ENCODE peak calls at places on chromosomes 5 and 9, in four cellular contexts. P is CD8-positive, alpha-beta T cell; F is transverse colon; O is GM23248. Z is an unnamed sample.

GRCh38 chr9:99023831-99024230 is 80.1 kb downstream of the COL15A1 start:
- DNase-seq in P (no peak), F (no peak), O (peak; percentile 52), Z (no peak)

GRCh38 chr5:94715843-94716242 is 97.4 kb downstream of the SLF1 start:
- DNase-seq in P (no peak), F (no peak), O (no peak), Z (no peak)

GRCh38 chr5:62376064-62376463 is 27.6 kb downstream of the DIMT1 start:
- DNase-seq in P (no peak), F (no peak), O (peak; percentile 15), Z (no peak)

GRCh38 chr5:126780165-126780827 is 3.4 kb downstream of the LMNB1 start:
- DNase-seq in P (peak; percentile 15), F (peak; percentile 51), O (peak; percentile 90), Z (no peak)

GRCh38 chr9:109974143-109974917 is 194.3 kb downstream of the PALM2AKAP2 start:
- DNase-seq in P (no peak), F (peak; percentile 51), O (no peak), Z (no peak)

GRCh38 chr5:55234171-55234700 is 828 bp upstream of the CCNO start:
- DNase-seq in P (no peak), F (peak; percentile 83), O (peak; percentile 62), Z (no peak)

GRCh38 chr5:134510970-134511795 is 14.3 kb upstream of the JADE2 start:
- DNase-seq in P (no peak), F (no peak), O (peak; percentile 47), Z (no peak)

GRCh38 chr9:124899845-124900244 is 37.9 kb downstream of the ARPC5L start:
- DNase-seq in P (no peak), F (no peak), O (no peak), Z (no peak)

GRCh38 chr5:176317534-176318374 is 43.8 kb downstream of the KIAA1191 start:
- DNase-seq in P (no peak), F (no peak), O (no peak), Z (no peak)

GRCh38 chr9:121921444-121921843 is 171.7 kb downstream of the TTLL11 start:
- DNase-seq in P (no peak), F (no peak), O (no peak), Z (no peak)

GRCh38 chr9:128180001-128180400 is 11.4 kb downstream of the CIZ1 start:
- DNase-seq in P (no peak), F (no peak), O (no peak), Z (no peak)

GRCh38 chr9:128178806-128179431 is 12.5 kb downstream of the CIZ1 start:
- DNase-seq in P (no peak), F (no peak), O (no peak), Z (no peak)

GRCh38 chr9:128185979-128186965 is 5.1 kb downstream of the CIZ1 start:
- DNase-seq in P (no peak), F (no peak), O (no peak), Z (no peak)

GRCh38 chr9:128180447-128180846 is 10.9 kb downstream of the CIZ1 start:
- DNase-seq in P (no peak), F (no peak), O (no peak), Z (no peak)

GRCh38 chr9:128182872-128183528 is 8.4 kb downstream of the CIZ1 start:
- DNase-seq in P (no peak), F (no peak), O (no peak), Z (no peak)
- H3K36me3 ChIP-seq in P (peaks cover 35% of the 10 kb centered on the region), F (peaks cover 11% of the 10 kb centered on the region), O (peaks cover 30% of the 10 kb centered on the region), Z (peaks cover 49% of the 10 kb centered on the region)

DNA sequence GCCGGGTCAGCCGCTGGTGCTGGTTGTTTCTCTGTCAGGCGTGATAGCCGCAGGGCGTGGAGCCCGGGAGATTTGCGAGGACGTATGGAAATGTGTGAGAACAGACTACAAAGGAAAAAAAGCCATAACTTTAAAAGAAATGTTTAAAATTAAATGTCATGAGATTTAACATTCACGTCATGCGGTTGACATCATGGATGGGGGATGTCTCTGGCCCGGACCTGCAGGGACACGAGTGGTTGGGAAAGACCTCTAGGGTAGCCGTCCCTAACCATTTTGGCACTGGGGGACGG is 643 bp upstream of the RNF130 start:
- DNase-seq in P (no peak), F (no peak), O (no peak), Z (no peak)
- H3K4me3 ChIP-seq in P (peak overlapping the region; percentile 63), F (peak overlapping the region; percentile 98), O (peak overlapping the region; percentile 89), Z (no peak overlapping the region)

DNA sequence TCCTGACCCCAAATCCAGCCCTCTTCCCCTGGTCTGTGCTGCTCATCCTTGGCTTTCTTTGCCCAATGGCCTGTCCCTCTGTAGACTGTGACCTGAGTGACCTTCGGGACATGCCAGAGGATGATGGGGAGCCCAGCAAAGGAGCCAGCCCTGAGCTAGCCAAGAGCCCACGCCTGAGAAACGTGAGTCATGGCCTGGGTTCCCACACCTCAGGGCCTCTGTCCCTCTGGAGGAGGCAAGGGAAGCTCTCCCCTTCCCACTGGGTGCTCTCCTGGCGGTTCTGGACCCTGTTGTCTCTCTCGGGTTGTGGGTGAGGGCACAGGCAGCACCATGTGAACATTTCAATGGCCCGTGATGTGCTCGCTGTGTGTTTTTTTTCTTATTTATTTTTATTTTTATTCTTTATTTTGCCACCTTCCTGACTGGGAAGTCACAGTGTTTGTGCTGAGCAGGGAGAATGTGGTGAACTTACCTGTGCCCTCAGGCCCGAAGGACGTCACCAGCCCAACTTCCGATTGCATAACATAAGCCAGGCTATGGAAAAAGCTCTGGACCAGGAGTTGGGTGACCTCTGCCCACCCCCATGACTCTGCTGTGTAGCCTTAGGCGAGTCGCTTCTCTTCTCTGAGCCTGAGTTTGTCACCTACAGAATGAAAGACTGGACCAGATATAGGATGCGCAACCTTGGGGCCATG is 29.5 kb downstream of the AFAP1L1 start:
- DNase-seq in P (no peak), F (no peak), O (no peak), Z (no peak)
- H3K36me3 ChIP-seq in P (no peaks in the 10 kb centered on the region), F (no peaks in the 10 kb centered on the region), O (no peaks in the 10 kb centered on the region), Z (peaks cover 3% of the 10 kb centered on the region)

DNA sequence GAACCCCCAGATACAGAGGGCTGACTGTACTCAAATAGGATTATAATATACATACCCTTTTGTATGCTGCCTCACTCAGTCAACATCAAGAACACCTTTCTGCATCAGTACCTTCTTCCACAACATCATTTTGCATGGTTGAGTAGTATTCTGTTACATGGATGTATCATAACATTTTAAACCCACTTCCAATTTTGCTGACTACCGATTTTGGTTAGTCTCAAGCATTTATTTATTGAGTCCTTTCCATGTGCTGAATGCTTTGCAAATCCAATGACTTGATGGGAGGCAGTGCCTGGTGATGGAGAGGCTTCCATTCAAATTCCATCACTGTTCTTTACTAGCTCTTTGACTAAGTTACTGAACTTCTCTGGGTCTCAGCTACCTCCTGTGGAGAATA is 182.0 kb upstream of the KLF4 start:
- DNase-seq in P (no peak), F (no peak), O (no peak), Z (no peak)
- H3K4me3 ChIP-seq in P (no peak overlapping the region), F (no peak overlapping the region), O (no peak overlapping the region), Z (no peak overlapping the region)

GRCh38 chr5:179336871-179337165 is 8.4 kb downstream of the ADAMTS2 start:
- DNase-seq in P (no peak), F (no peak), O (no peak), Z (no peak)
- H3K36me3 ChIP-seq in P (no peaks in the 10 kb centered on the region), F (no peaks in the 10 kb centered on the region), O (no peaks in the 10 kb centered on the region), Z (peaks cover 2% of the 10 kb centered on the region)

DNA sequence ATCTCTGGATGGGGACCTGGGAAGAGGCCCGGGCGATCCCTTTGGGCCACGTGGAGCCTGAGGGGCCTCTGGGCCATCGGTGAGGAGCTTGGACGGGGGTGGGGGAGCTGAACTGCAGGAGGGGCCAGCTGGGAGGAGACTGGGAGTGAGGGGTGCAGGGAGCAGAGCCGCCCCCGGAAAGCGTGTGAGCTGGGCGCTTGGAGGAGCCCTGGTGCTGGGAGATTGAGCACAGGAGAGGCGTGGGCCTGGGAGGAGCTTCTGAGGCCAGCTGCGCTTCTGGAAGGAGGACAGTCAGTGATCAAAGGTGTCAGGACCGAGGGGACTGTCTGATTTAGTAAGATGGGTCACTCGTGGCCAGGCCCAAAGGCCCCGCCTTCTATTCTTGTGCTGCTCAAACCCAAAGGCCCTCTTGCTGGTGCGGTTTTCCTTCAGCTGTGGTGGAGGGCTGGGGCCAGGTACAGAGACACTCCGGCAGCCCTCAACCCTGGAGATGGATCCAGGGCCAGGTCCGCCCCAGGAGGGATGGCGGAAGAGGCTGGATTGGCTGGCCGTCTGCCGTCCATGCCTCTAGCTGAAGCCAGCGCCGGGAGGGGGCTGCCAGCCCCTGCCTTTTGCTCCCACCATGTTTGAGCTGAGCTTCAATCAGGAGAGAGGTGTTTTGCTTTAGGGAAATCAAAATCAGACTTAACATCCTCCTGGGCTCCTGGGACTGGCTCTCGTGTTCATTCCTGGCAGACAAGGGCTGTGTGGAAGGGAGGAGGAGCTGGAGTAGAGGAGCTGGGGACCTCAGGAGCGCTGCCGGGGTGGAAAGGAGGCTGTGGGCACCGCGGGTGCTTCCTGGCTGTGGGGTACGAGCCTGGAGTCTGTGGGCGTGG is 21.6 kb downstream of the NCS1 start:
- DNase-seq in P (no peak), F (no peak), O (no peak), Z (no peak)
- H3K4me3 ChIP-seq in P (no peak overlapping the region), F (no peak overlapping the region), O (no peak overlapping the region), Z (no peak overlapping the region)

DNA sequence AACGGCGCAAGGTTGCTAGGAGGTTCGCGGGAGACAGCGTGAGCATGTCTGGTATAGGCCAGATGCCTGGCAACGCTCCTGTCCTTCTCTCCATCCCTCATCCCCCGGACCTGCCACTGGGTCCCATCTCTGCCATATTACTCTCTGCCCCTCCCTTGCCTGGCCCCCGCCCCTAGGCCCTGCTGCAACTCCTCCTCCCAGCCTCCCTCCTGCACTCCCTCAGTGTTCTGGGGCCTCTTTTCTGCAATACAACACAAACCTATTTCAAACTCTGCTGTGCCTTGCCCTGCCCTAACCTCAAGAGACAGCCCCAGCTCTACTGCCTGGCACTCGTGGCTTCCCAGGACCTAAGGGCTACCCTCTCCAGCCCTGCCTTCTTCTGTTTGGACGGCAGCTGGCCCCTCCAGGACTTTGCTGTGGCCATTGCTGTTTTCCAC is 8.9 kb upstream of the DBN1 start:
- DNase-seq in P (no peak), F (no peak), O (peak; percentile 53), Z (no peak)
- H3K36me3 ChIP-seq in P (no peaks in the 10 kb centered on the region), F (no peaks in the 10 kb centered on the region), O (peaks cover 42% of the 10 kb centered on the region), Z (no peaks in the 10 kb centered on the region)

GRCh38 chr9:82074144-82074543 is 85.6 kb downstream of the SPATA31D1 start:
- DNase-seq in P (no peak), F (no peak), O (no peak), Z (no peak)
- H3K4me3 ChIP-seq in P (no peak overlapping the region), F (no peak overlapping the region), O (no peak overlapping the region), Z (no peak overlapping the region)

Z was measured in lung.